ENCODE peak calls at places on chromosomes 12 and 14, in nine cellular contexts. One of them, this sample, is unnamed.
A peak's percentile ranks its signal among the peaks of the same experiment; 100 is the strongest.

GRCh38 chr12:67299936-67300335 is 30.8 kb downstream of the CAND1 start:
- DNase-seq in vagina: no peak
- DNase-seq in transverse colon: no peak
- DNase-seq in K562: no peak
- DNase-seq in GM12892: no peak
- DNase-seq in GM12878: no peak
- DNase-seq in HCT116: no peak
- DNase-seq in esophagus muscularis mucosa: no peak
- DNase-seq in endothelial cell of umbilical vein: no peak
- DNase-seq in this sample: no peak

GRCh38 chr12:58906917-58907316 is 13.4 kb downstream of the LRIG3 start:
- DNase-seq in vagina: no peak
- DNase-seq in transverse colon: no peak
- DNase-seq in K562: no peak
- DNase-seq in GM12892: no peak
- DNase-seq in GM12878: no peak
- DNase-seq in HCT116: no peak
- DNase-seq in esophagus muscularis mucosa: no peak
- DNase-seq in endothelial cell of umbilical vein: no peak
- DNase-seq in this sample: no peak

GRCh38 chr12:57129311-57130288 is 1.3 kb downstream of the LRP1 start:
- DNase-seq in vagina: no peak
- DNase-seq in transverse colon: peak; percentile 38
- DNase-seq in K562: no peak
- DNase-seq in GM12892: no peak
- DNase-seq in GM12878: no peak
- DNase-seq in HCT116: no peak
- DNase-seq in esophagus muscularis mucosa: no peak
- DNase-seq in endothelial cell of umbilical vein: no peak
- DNase-seq in this sample: no peak

GRCh38 chr14:56491299-56492285 is 88.0 kb upstream of the TMEM260 start:
- DNase-seq in vagina: no peak
- DNase-seq in transverse colon: peak; percentile 11
- DNase-seq in K562: peak; percentile 22
- DNase-seq in GM12892: no peak
- DNase-seq in GM12878: peak; percentile 11
- DNase-seq in HCT116: peak; percentile 79
- DNase-seq in esophagus muscularis mucosa: peak; percentile 70
- DNase-seq in endothelial cell of umbilical vein: peak; percentile 68
- DNase-seq in this sample: no peak

GRCh38 chr14:75523771-75524171 is 1.5 kb downstream of the BATF start:
- DNase-seq in vagina: no peak
- DNase-seq in transverse colon: no peak
- DNase-seq in K562: no peak
- DNase-seq in GM12892: no peak
- DNase-seq in GM12878: no peak
- DNase-seq in HCT116: no peak
- DNase-seq in esophagus muscularis mucosa: peak; percentile 87
- DNase-seq in endothelial cell of umbilical vein: peak; percentile 80
- DNase-seq in this sample: no peak

GRCh38 chr14:59207506-59207933 is 19.1 kb downstream of the DAAM1 start:
- DNase-seq in vagina: no peak
- DNase-seq in transverse colon: no peak
- DNase-seq in K562: no peak
- DNase-seq in GM12892: no peak
- DNase-seq in GM12878: peak; percentile 56
- DNase-seq in HCT116: no peak
- DNase-seq in esophagus muscularis mucosa: no peak
- DNase-seq in endothelial cell of umbilical vein: no peak
- DNase-seq in this sample: no peak

GRCh38 chr14:89493877-89494634 is 77.0 kb upstream of the FOXN3 start:
- DNase-seq in vagina: no peak
- DNase-seq in transverse colon: no peak
- DNase-seq in K562: no peak
- DNase-seq in GM12892: peak; percentile 17
- DNase-seq in GM12878: peak; percentile 47
- DNase-seq in HCT116: no peak
- DNase-seq in esophagus muscularis mucosa: no peak
- DNase-seq in endothelial cell of umbilical vein: no peak
- DNase-seq in this sample: no peak

GRCh38 chr14:88045705-88046104 is 40.8 kb downstream of the GPR65 start:
- DNase-seq in vagina: no peak
- DNase-seq in transverse colon: peak; percentile 10
- DNase-seq in K562: no peak
- DNase-seq in GM12892: no peak
- DNase-seq in GM12878: no peak
- DNase-seq in HCT116: no peak
- DNase-seq in esophagus muscularis mucosa: no peak
- DNase-seq in endothelial cell of umbilical vein: no peak
- DNase-seq in this sample: no peak

GRCh38 chr12:6552140-6552551 is 3.7 kb downstream of the IFFO1 start:
- DNase-seq in vagina: no peak
- DNase-seq in transverse colon: no peak
- DNase-seq in K562: no peak
- DNase-seq in GM12892: no peak
- DNase-seq in GM12878: no peak
- DNase-seq in HCT116: no peak
- DNase-seq in esophagus muscularis mucosa: no peak
- DNase-seq in endothelial cell of umbilical vein: no peak
- DNase-seq in this sample: no peak

GRCh38 chr12:14936224-14936861 is 2.0 kb downstream of the ERP27 start:
- DNase-seq in vagina: no peak
- DNase-seq in transverse colon: no peak
- DNase-seq in K562: no peak
- DNase-seq in GM12892: no peak
- DNase-seq in GM12878: no peak
- DNase-seq in HCT116: no peak
- DNase-seq in esophagus muscularis mucosa: no peak
- DNase-seq in endothelial cell of umbilical vein: no peak
- DNase-seq in this sample: no peak

GRCh38 chr12:8827551-8828347 is 5.3 kb downstream of the A2ML1 start:
- DNase-seq in vagina: no peak
- DNase-seq in transverse colon: no peak
- DNase-seq in K562: no peak
- DNase-seq in GM12892: no peak
- DNase-seq in GM12878: no peak
- DNase-seq in HCT116: no peak
- DNase-seq in esophagus muscularis mucosa: no peak
- DNase-seq in endothelial cell of umbilical vein: no peak
- DNase-seq in this sample: no peak

GRCh38 chr12:81128930-81129554 is 51.2 kb downstream of the ACSS3 start:
- DNase-seq in vagina: no peak
- DNase-seq in transverse colon: no peak
- DNase-seq in K562: peak; percentile 10
- DNase-seq in GM12892: no peak
- DNase-seq in GM12878: peak; percentile 5
- DNase-seq in HCT116: peak; percentile 22
- DNase-seq in esophagus muscularis mucosa: no peak
- DNase-seq in endothelial cell of umbilical vein: peak; percentile 60
- DNase-seq in this sample: no peak

GRCh38 chr12:62505786-62506185 is 39.2 kb downstream of the MON2 start:
- DNase-seq in vagina: no peak
- DNase-seq in transverse colon: no peak
- DNase-seq in K562: no peak
- DNase-seq in GM12892: no peak
- DNase-seq in GM12878: no peak
- DNase-seq in HCT116: no peak
- DNase-seq in esophagus muscularis mucosa: no peak
- DNase-seq in endothelial cell of umbilical vein: no peak
- DNase-seq in this sample: no peak

GRCh38 chr14:34935552-34935951 is 47.2 kb upstream of the SRP54 start:
- DNase-seq in vagina: no peak
- DNase-seq in transverse colon: no peak
- DNase-seq in K562: no peak
- DNase-seq in GM12892: no peak
- DNase-seq in GM12878: no peak
- DNase-seq in HCT116: no peak
- DNase-seq in esophagus muscularis mucosa: no peak
- DNase-seq in endothelial cell of umbilical vein: peak; percentile 4
- DNase-seq in this sample: no peak

GRCh38 chr12:24226745-24227350 is 277.4 kb upstream of the SOX5 start:
- DNase-seq in vagina: no peak
- DNase-seq in transverse colon: no peak
- DNase-seq in K562: no peak
- DNase-seq in GM12892: no peak
- DNase-seq in GM12878: no peak
- DNase-seq in HCT116: no peak
- DNase-seq in esophagus muscularis mucosa: no peak
- DNase-seq in endothelial cell of umbilical vein: peak; percentile 95
- DNase-seq in this sample: no peak

DNA sequence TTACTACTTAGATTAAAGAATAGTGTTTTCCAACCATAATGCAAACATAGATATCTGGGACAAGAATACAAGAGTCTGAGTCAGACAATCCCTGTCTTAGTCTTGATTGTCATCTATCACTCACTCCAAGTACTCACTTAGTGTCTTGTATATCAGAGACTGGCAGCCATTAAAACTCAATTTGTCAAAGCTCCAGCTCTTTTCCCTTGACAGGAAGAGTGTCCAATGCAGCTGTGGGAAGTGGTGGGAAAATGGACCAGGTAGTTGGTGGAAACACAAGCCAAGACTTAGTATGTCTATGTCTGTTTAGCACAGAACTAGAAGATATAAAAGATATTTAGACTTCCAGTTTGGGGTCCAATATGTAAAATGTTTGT is 271.6 kb upstream of the CLEC14A start:
- DNase-seq in vagina: no peak
- DNase-seq in transverse colon: no peak
- DNase-seq in K562: no peak
- DNase-seq in GM12892: no peak
- DNase-seq in GM12878: no peak
- DNase-seq in HCT116: no peak
- DNase-seq in esophagus muscularis mucosa: no peak
- DNase-seq in endothelial cell of umbilical vein: no peak
- DNase-seq in this sample: no peak
- TF ChIP-seq POLR2AphosphoS5 in vagina: no peak
- TF ChIP-seq POLR2AphosphoS5 in transverse colon: no peak
- TF ChIP-seq POLR2AphosphoS5 in K562: no peak
- TF ChIP-seq POLR2AphosphoS5 in GM12892: no peak
- TF ChIP-seq POLR2AphosphoS5 in GM12878: no peak
- TF ChIP-seq POLR2AphosphoS5 in HCT116: no peak
- TF ChIP-seq POLR2AphosphoS5 in esophagus muscularis mucosa: no peak
- TF ChIP-seq POLR2AphosphoS5 in endothelial cell of umbilical vein: no peak
- TF ChIP-seq POLR2AphosphoS5 in this sample: no peak

DNA sequence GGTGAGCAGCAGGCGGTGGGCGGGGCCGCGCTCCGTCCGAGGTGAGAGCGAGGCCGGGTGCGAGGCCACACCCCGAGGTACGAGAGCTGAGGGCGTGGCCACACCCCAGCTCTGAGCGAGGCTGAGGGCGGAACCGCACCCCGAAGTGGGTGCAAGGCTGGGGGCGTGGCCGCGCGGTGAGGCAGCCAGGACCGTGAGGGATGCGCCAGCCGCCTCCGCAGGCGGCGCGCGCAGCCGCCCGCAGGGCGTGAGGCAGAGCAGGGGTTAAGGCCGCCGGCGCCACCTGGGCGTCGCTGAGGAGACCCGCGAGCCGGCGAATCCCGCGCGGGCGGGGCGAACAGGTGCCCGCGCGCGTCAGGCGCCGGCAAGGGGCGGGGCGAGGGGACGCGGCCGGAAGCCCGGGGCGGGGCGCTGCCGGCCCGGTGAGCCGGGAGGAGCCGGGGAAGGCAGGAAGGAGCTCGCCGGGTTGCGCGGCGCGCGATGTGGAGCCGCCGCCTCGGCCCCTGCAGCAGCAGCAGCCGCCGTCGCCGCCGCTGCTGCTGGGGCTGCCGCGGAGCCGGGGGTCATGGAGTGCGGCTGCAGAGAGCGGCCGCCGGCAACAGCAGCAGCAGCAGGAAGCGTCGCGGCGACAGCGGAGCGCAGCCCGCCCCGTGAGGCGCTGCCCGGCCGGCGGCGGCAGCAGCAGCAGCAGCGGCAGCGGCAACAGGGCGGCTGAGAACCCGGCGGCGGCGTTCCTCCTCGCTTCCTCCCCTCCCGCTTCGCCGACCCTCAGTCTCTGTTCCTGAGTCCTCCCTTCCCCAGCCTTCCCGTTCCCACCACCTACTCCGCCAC is at the start of gene BICDL1:
- DNase-seq in vagina: no peak
- DNase-seq in transverse colon: peak; percentile 94
- DNase-seq in K562: peak; percentile 97
- DNase-seq in GM12892: peak; percentile 84
- DNase-seq in GM12878: peak; percentile 69
- DNase-seq in HCT116: peak; percentile 93
- DNase-seq in esophagus muscularis mucosa: no peak
- DNase-seq in endothelial cell of umbilical vein: peak; percentile 25
- DNase-seq in this sample: peak; percentile 97
- TF ChIP-seq POLR2AphosphoS5 in vagina: no peak
- TF ChIP-seq POLR2AphosphoS5 in transverse colon: no peak
- TF ChIP-seq POLR2AphosphoS5 in K562: no peak
- TF ChIP-seq POLR2AphosphoS5 in GM12892: no peak
- TF ChIP-seq POLR2AphosphoS5 in GM12878: no peak
- TF ChIP-seq POLR2AphosphoS5 in HCT116: peak; percentile 45
- TF ChIP-seq POLR2AphosphoS5 in esophagus muscularis mucosa: no peak
- TF ChIP-seq POLR2AphosphoS5 in endothelial cell of umbilical vein: no peak
- TF ChIP-seq POLR2AphosphoS5 in this sample: peak; percentile 63

GRCh38 chr14:29894030-29894429 is 33.6 kb downstream of the PRKD1 start:
- DNase-seq in vagina: no peak
- DNase-seq in transverse colon: no peak
- DNase-seq in K562: no peak
- DNase-seq in GM12892: no peak
- DNase-seq in GM12878: no peak
- DNase-seq in HCT116: no peak
- DNase-seq in esophagus muscularis mucosa: no peak
- DNase-seq in endothelial cell of umbilical vein: no peak
- DNase-seq in this sample: no peak

GRCh38 chr14:29897181-29897580 is 30.5 kb downstream of the PRKD1 start:
- DNase-seq in vagina: no peak
- DNase-seq in transverse colon: no peak
- DNase-seq in K562: no peak
- DNase-seq in GM12892: no peak
- DNase-seq in GM12878: no peak
- DNase-seq in HCT116: no peak
- DNase-seq in esophagus muscularis mucosa: no peak
- DNase-seq in endothelial cell of umbilical vein: no peak
- DNase-seq in this sample: no peak

GRCh38 chr14:29895591-29896043 is 32.0 kb downstream of the PRKD1 start:
- DNase-seq in vagina: no peak
- DNase-seq in transverse colon: no peak
- DNase-seq in K562: no peak
- DNase-seq in GM12892: no peak
- DNase-seq in GM12878: no peak
- DNase-seq in HCT116: no peak
- DNase-seq in esophagus muscularis mucosa: no peak
- DNase-seq in endothelial cell of umbilical vein: no peak
- DNase-seq in this sample: peak; percentile 37

GRCh38 chr14:29898470-29898869 is 29.2 kb downstream of the PRKD1 start:
- DNase-seq in vagina: no peak
- DNase-seq in transverse colon: no peak
- DNase-seq in K562: no peak
- DNase-seq in GM12892: no peak
- DNase-seq in GM12878: no peak
- DNase-seq in HCT116: no peak
- DNase-seq in esophagus muscularis mucosa: no peak
- DNase-seq in endothelial cell of umbilical vein: no peak
- DNase-seq in this sample: no peak

GRCh38 chr14:29896354-29896768 is 31.3 kb downstream of the PRKD1 start:
- DNase-seq in vagina: no peak
- DNase-seq in transverse colon: no peak
- DNase-seq in K562: no peak
- DNase-seq in GM12892: no peak
- DNase-seq in GM12878: no peak
- DNase-seq in HCT116: no peak
- DNase-seq in esophagus muscularis mucosa: no peak
- DNase-seq in endothelial cell of umbilical vein: no peak
- DNase-seq in this sample: no peak
- TF ChIP-seq POLR2AphosphoS5 in vagina: no peak
- TF ChIP-seq POLR2AphosphoS5 in transverse colon: no peak
- TF ChIP-seq POLR2AphosphoS5 in K562: no peak
- TF ChIP-seq POLR2AphosphoS5 in GM12892: no peak
- TF ChIP-seq POLR2AphosphoS5 in GM12878: no peak
- TF ChIP-seq POLR2AphosphoS5 in HCT116: no peak
- TF ChIP-seq POLR2AphosphoS5 in esophagus muscularis mucosa: no peak
- TF ChIP-seq POLR2AphosphoS5 in endothelial cell of umbilical vein: no peak
- TF ChIP-seq POLR2AphosphoS5 in this sample: no peak

GRCh38 chr14:105489607-105490317 is 1.3 kb upstream of the TEDC1 start:
- DNase-seq in vagina: no peak
- DNase-seq in transverse colon: peak; percentile 93
- DNase-seq in K562: peak; percentile 63
- DNase-seq in GM12892: peak; percentile 80
- DNase-seq in GM12878: peak; percentile 55
- DNase-seq in HCT116: peak; percentile 85
- DNase-seq in esophagus muscularis mucosa: no peak
- DNase-seq in endothelial cell of umbilical vein: peak; percentile 85
- DNase-seq in this sample: peak; percentile 88
- TF ChIP-seq POLR2AphosphoS5 in vagina: peak; percentile 79
- TF ChIP-seq POLR2AphosphoS5 in transverse colon: peak; percentile 54
- TF ChIP-seq POLR2AphosphoS5 in K562: no peak
- TF ChIP-seq POLR2AphosphoS5 in GM12892: no peak
- TF ChIP-seq POLR2AphosphoS5 in GM12878: no peak
- TF ChIP-seq POLR2AphosphoS5 in HCT116: peak; percentile 60
- TF ChIP-seq POLR2AphosphoS5 in esophagus muscularis mucosa: peak; percentile 55
- TF ChIP-seq POLR2AphosphoS5 in endothelial cell of umbilical vein: no peak
- TF ChIP-seq POLR2AphosphoS5 in this sample: peak; percentile 36